ENCODE peak calls at places on chromosomes 13 and 19, in seven cellular contexts. Q is activated T-cell treated with anti-CD3 and anti-CD28 coated beads for 1 hour, G is NCI-H748 treated with DMSO at 0.1 percent for 48 hours, W is EL, C is AG08395, T is heart right ventricle, D is tibial nerve. H is an unnamed sample.

GRCh38 chr13:24161010-24161775 is 673 bp downstream of the SPATA13 start:
- DNase-seq in T (peak), C (peak), D (no peak), Q (peak), W (peak), G (peak), H (peak)

GRCh38 chr13:51620165-51620983 is 36.1 kb downstream of the WDFY2 start:
- DNase-seq in T (peak), D (no peak), Q (no peak), W (no peak), G (no peak), C (no peak), H (no peak)

GRCh38 chr13:96792736-96793444 is 201.4 kb downstream of the OXGR1 start:
- DNase-seq in G (no peak), D (no peak), W (peak), C (no peak), Q (no peak), T (no peak), H (no peak)

GRCh38 chr13:67224148-67224846 is 5.8 kb downstream of the PCDH9 start:
- DNase-seq in Q (peak), T (peak), W (peak), D (peak), G (peak), C (peak), H (peak)

GRCh38 chr13:104310861-104311260 is 1244.6 kb upstream of the SLC10A2 start:
- DNase-seq in T (no peak), D (no peak), W (no peak), Q (no peak), C (no peak), G (no peak), H (no peak)

GRCh38 chr19:49106648-49107135 is 7.5 kb upstream of the LIN7B start:
- DNase-seq in D (peak), Q (peak), W (peak), C (peak), G (peak), T (peak), H (no peak)

GRCh38 chr19:4057913-4058695 is 8.6 kb downstream of the ZBTB7A start:
- DNase-seq in Q (no peak), C (peak), W (peak), D (peak), G (no peak), T (peak), H (peak)

GRCh38 chr19:17332677-17333581 is 1.7 kb downstream of the ANO8 start:
- DNase-seq in C (no peak), G (no peak), W (peak), T (no peak), D (no peak), Q (no peak), H (no peak)

GRCh38 chr13:20301391-20302071 is 69.4 kb upstream of the GJB6 start:
- DNase-seq in Q (no peak), W (no peak), T (peak), G (no peak), D (peak), C (no peak), H (no peak)

GRCh38 chr13:96652506-96652905 is 341.8 kb downstream of the OXGR1 start:
- DNase-seq in T (no peak), D (no peak), Q (no peak), W (no peak), C (no peak), G (no peak), H (no peak)

GRCh38 chr13:45393941-45394570 is 24.1 kb downstream of the SLC25A30 start:
- DNase-seq in G (peak), C (peak), D (no peak), W (peak), Q (peak), T (no peak), H (no peak)

GRCh38 chr13:100547805-100548204 is 40.8 kb downstream of the GGACT start:
- DNase-seq in G (no peak), D (no peak), Q (no peak), T (no peak), W (peak), C (peak), H (peak)

GRCh38 chr19:35266904-35267817 is 1.6 kb upstream of the USF2 start:
- DNase-seq in W (peak), G (no peak), C (peak), T (peak), D (peak), Q (peak), H (peak)

GRCh38 chr13:23901365-23901764 is 4.1 kb upstream of the C1QTNF9B start:
- DNase-seq in Q (no peak), D (no peak), G (no peak), T (no peak), C (no peak), W (peak), H (no peak)

GRCh38 chr19:50313812-50314536 is 15.2 kb downstream of the KCNC3 start:
- DNase-seq in G (peak), C (no peak), T (no peak), Q (no peak), W (no peak), D (no peak), H (no peak)

GRCh38 chr19:30374791-30375650 is 2.8 kb downstream of the ZNF536 start:
- DNase-seq in D (no peak), G (peak), T (no peak), C (peak), Q (no peak), W (no peak), H (no peak)

GRCh38 chr19:11539495-11540365 is 1.1 kb downstream of the CNN1 start:
- DNase-seq in G (no peak), C (peak), D (no peak), Q (no peak), W (no peak), T (no peak), H (no peak)

GRCh38 chr13:27578121-27579030 is 42.0 kb downstream of the LNX2 start:
- DNase-seq in Q (no peak), G (no peak), C (peak), T (no peak), D (no peak), W (peak), H (no peak)

GRCh38 chr19:5191091-5191490 is 149.5 kb downstream of the PTPRS start:
- DNase-seq in D (no peak), W (peak), C (no peak), G (no peak), Q (no peak), T (no peak), H (no peak)

GRCh38 chr13:46845146-46845545 is 48.2 kb upstream of the ESD start:
- DNase-seq in D (no peak), W (no peak), C (no peak), Q (no peak), G (no peak), T (no peak), H (no peak)

GRCh38 chr13:36774895-36775294 is 44.1 kb upstream of the RFXAP start:
- DNase-seq in G (no peak), D (no peak), Q (no peak), T (no peak), W (no peak), C (no peak), H (no peak)

GRCh38 chr13:23618341-23618740 is 48.1 kb downstream of the TNFRSF19 start:
- DNase-seq in D (no peak), G (no peak), W (peak), C (peak), Q (no peak), T (no peak), H (no peak)

GRCh38 chr13:44576396-44577235 is 486 bp upstream of the TSC22D1 start:
- DNase-seq in D (no peak), W (no peak), G (no peak), T (no peak), C (peak), Q (peak), H (no peak)

GRCh38 chr13:37869756-37870488 is at the start of gene TRPC4:
- DNase-seq in C (peak), T (peak), Q (no peak), G (peak), D (no peak), W (peak), H (no peak)

H was measured in right lobe of liver.